ENCODE peak calls at places on chromosomes 6 and 20, in ten cellular contexts. One of them, this sample, is unnamed.

GRCh38 chr6:6962699-6963098 is 145.1 kb upstream of the RREB1 start:
- DNase-seq in nephron progenitor cell: no peak
- DNase-seq in kidney glomerular epithelial cell: no peak
- DNase-seq in astrocyte of the hippocampus: no peak
- DNase-seq in CD8-positive, alpha-beta T cell: no peak
- DNase-seq in AG04450: no peak
- DNase-seq in pulmonary artery endothelial cell: no peak
- DNase-seq in T-helper 9 cell: no peak
- DNase-seq in stimulated activated CD4-positive, alpha-beta T cell treated with anti-CD3 and anti-CD28 coated beads, Interleukin-1b, Interleukin-23, amount 100 ng/mL, for 1 hour: no peak
- DNase-seq in uterus: no peak
- DNase-seq in this sample: no peak

GRCh38 chr6:1311400-1312192 is at the start of gene FOXQ1:
- DNase-seq in AG04450: no peak
- DNase-seq in pulmonary artery endothelial cell: no peak
- DNase-seq in CD8-positive, alpha-beta T cell: no peak
- DNase-seq in kidney glomerular epithelial cell: peak
- DNase-seq in nephron progenitor cell: peak
- DNase-seq in astrocyte of the hippocampus: peak
- DNase-seq in stimulated activated CD4-positive, alpha-beta T cell treated with anti-CD3 and anti-CD28 coated beads, Interleukin-1b, Interleukin-23, amount 100 ng/mL, for 1 hour: no peak
- DNase-seq in uterus: no peak
- DNase-seq in T-helper 9 cell: no peak
- DNase-seq in this sample: peak

GRCh38 chr20:59669451-59669850 is 65.1 kb downstream of the PHACTR3 start:
- DNase-seq in nephron progenitor cell: no peak
- DNase-seq in astrocyte of the hippocampus: no peak
- DNase-seq in pulmonary artery endothelial cell: no peak
- DNase-seq in T-helper 9 cell: no peak
- DNase-seq in stimulated activated CD4-positive, alpha-beta T cell treated with anti-CD3 and anti-CD28 coated beads, Interleukin-1b, Interleukin-23, amount 100 ng/mL, for 1 hour: no peak
- DNase-seq in CD8-positive, alpha-beta T cell: no peak
- DNase-seq in uterus: no peak
- DNase-seq in kidney glomerular epithelial cell: no peak
- DNase-seq in AG04450: no peak
- DNase-seq in this sample: no peak

GRCh38 chr20:49831022-49831769 is 18.6 kb downstream of the SLC9A8 start:
- DNase-seq in CD8-positive, alpha-beta T cell: no peak
- DNase-seq in T-helper 9 cell: no peak
- DNase-seq in kidney glomerular epithelial cell: no peak
- DNase-seq in pulmonary artery endothelial cell: no peak
- DNase-seq in AG04450: no peak
- DNase-seq in stimulated activated CD4-positive, alpha-beta T cell treated with anti-CD3 and anti-CD28 coated beads, Interleukin-1b, Interleukin-23, amount 100 ng/mL, for 1 hour: no peak
- DNase-seq in astrocyte of the hippocampus: no peak
- DNase-seq in nephron progenitor cell: no peak
- DNase-seq in uterus: no peak
- DNase-seq in this sample: no peak

GRCh38 chr6:139334791-139335446 is 39.5 kb downstream of the CITED2 start:
- DNase-seq in nephron progenitor cell: no peak
- DNase-seq in pulmonary artery endothelial cell: peak
- DNase-seq in uterus: no peak
- DNase-seq in T-helper 9 cell: no peak
- DNase-seq in AG04450: peak
- DNase-seq in stimulated activated CD4-positive, alpha-beta T cell treated with anti-CD3 and anti-CD28 coated beads, Interleukin-1b, Interleukin-23, amount 100 ng/mL, for 1 hour: no peak
- DNase-seq in CD8-positive, alpha-beta T cell: no peak
- DNase-seq in kidney glomerular epithelial cell: peak
- DNase-seq in astrocyte of the hippocampus: peak
- DNase-seq in this sample: no peak

GRCh38 chr20:63911171-63911570 is 16.2 kb downstream of the DNAJC5 start:
- DNase-seq in stimulated activated CD4-positive, alpha-beta T cell treated with anti-CD3 and anti-CD28 coated beads, Interleukin-1b, Interleukin-23, amount 100 ng/mL, for 1 hour: no peak
- DNase-seq in nephron progenitor cell: no peak
- DNase-seq in kidney glomerular epithelial cell: no peak
- DNase-seq in T-helper 9 cell: no peak
- DNase-seq in uterus: no peak
- DNase-seq in astrocyte of the hippocampus: peak
- DNase-seq in CD8-positive, alpha-beta T cell: no peak
- DNase-seq in AG04450: no peak
- DNase-seq in pulmonary artery endothelial cell: no peak
- DNase-seq in this sample: peak

GRCh38 chr20:43914697-43915208 is at the start of gene TOX2:
- DNase-seq in stimulated activated CD4-positive, alpha-beta T cell treated with anti-CD3 and anti-CD28 coated beads, Interleukin-1b, Interleukin-23, amount 100 ng/mL, for 1 hour: no peak
- DNase-seq in AG04450: no peak
- DNase-seq in uterus: no peak
- DNase-seq in T-helper 9 cell: peak
- DNase-seq in nephron progenitor cell: peak
- DNase-seq in kidney glomerular epithelial cell: no peak
- DNase-seq in CD8-positive, alpha-beta T cell: peak
- DNase-seq in astrocyte of the hippocampus: peak
- DNase-seq in pulmonary artery endothelial cell: no peak
- DNase-seq in this sample: no peak

GRCh38 chr6:106452628-106453027 is 92.1 kb downstream of the CRYBG1 start:
- DNase-seq in kidney glomerular epithelial cell: no peak
- DNase-seq in pulmonary artery endothelial cell: no peak
- DNase-seq in stimulated activated CD4-positive, alpha-beta T cell treated with anti-CD3 and anti-CD28 coated beads, Interleukin-1b, Interleukin-23, amount 100 ng/mL, for 1 hour: no peak
- DNase-seq in nephron progenitor cell: no peak
- DNase-seq in uterus: no peak
- DNase-seq in T-helper 9 cell: no peak
- DNase-seq in AG04450: no peak
- DNase-seq in CD8-positive, alpha-beta T cell: no peak
- DNase-seq in astrocyte of the hippocampus: no peak
- DNase-seq in this sample: no peak

GRCh38 chr6:136984578-136984977 is 60.2 kb downstream of the IL20RA start:
- DNase-seq in uterus: no peak
- DNase-seq in nephron progenitor cell: no peak
- DNase-seq in kidney glomerular epithelial cell: no peak
- DNase-seq in AG04450: no peak
- DNase-seq in stimulated activated CD4-positive, alpha-beta T cell treated with anti-CD3 and anti-CD28 coated beads, Interleukin-1b, Interleukin-23, amount 100 ng/mL, for 1 hour: no peak
- DNase-seq in CD8-positive, alpha-beta T cell: no peak
- DNase-seq in pulmonary artery endothelial cell: no peak
- DNase-seq in T-helper 9 cell: no peak
- DNase-seq in astrocyte of the hippocampus: no peak
- DNase-seq in this sample: no peak

GRCh38 chr6:109318328-109318876 is 63.9 kb downstream of the CD164 start:
- DNase-seq in astrocyte of the hippocampus: no peak
- DNase-seq in kidney glomerular epithelial cell: no peak
- DNase-seq in pulmonary artery endothelial cell: no peak
- DNase-seq in uterus: no peak
- DNase-seq in nephron progenitor cell: no peak
- DNase-seq in CD8-positive, alpha-beta T cell: no peak
- DNase-seq in T-helper 9 cell: no peak
- DNase-seq in stimulated activated CD4-positive, alpha-beta T cell treated with anti-CD3 and anti-CD28 coated beads, Interleukin-1b, Interleukin-23, amount 100 ng/mL, for 1 hour: no peak
- DNase-seq in AG04450: no peak
- DNase-seq in this sample: no peak

GRCh38 chr20:4973330-4974097 is 27.8 kb downstream of the SLC23A2 start:
- DNase-seq in pulmonary artery endothelial cell: peak
- DNase-seq in kidney glomerular epithelial cell: peak
- DNase-seq in AG04450: peak
- DNase-seq in nephron progenitor cell: peak
- DNase-seq in stimulated activated CD4-positive, alpha-beta T cell treated with anti-CD3 and anti-CD28 coated beads, Interleukin-1b, Interleukin-23, amount 100 ng/mL, for 1 hour: no peak
- DNase-seq in astrocyte of the hippocampus: peak
- DNase-seq in CD8-positive, alpha-beta T cell: peak
- DNase-seq in T-helper 9 cell: no peak
- DNase-seq in uterus: peak
- DNase-seq in this sample: peak

GRCh38 chr6:158022749-158023596 is 41.3 kb downstream of the SYNJ2 start:
- DNase-seq in AG04450: no peak
- DNase-seq in astrocyte of the hippocampus: no peak
- DNase-seq in stimulated activated CD4-positive, alpha-beta T cell treated with anti-CD3 and anti-CD28 coated beads, Interleukin-1b, Interleukin-23, amount 100 ng/mL, for 1 hour: no peak
- DNase-seq in CD8-positive, alpha-beta T cell: no peak
- DNase-seq in kidney glomerular epithelial cell: no peak
- DNase-seq in nephron progenitor cell: no peak
- DNase-seq in T-helper 9 cell: no peak
- DNase-seq in pulmonary artery endothelial cell: no peak
- DNase-seq in uterus: no peak
- DNase-seq in this sample: no peak

GRCh38 chr6:45746046-45746445 is 269.6 kb downstream of the CLIC5 start:
- DNase-seq in CD8-positive, alpha-beta T cell: no peak
- DNase-seq in AG04450: peak
- DNase-seq in nephron progenitor cell: no peak
- DNase-seq in stimulated activated CD4-positive, alpha-beta T cell treated with anti-CD3 and anti-CD28 coated beads, Interleukin-1b, Interleukin-23, amount 100 ng/mL, for 1 hour: no peak
- DNase-seq in T-helper 9 cell: no peak
- DNase-seq in pulmonary artery endothelial cell: no peak
- DNase-seq in kidney glomerular epithelial cell: no peak
- DNase-seq in uterus: no peak
- DNase-seq in astrocyte of the hippocampus: peak
- DNase-seq in this sample: no peak

GRCh38 chr6:43267619-43268347 is 24.5 kb downstream of the TTBK1 start:
- DNase-seq in pulmonary artery endothelial cell: no peak
- DNase-seq in uterus: no peak
- DNase-seq in T-helper 9 cell: no peak
- DNase-seq in AG04450: no peak
- DNase-seq in nephron progenitor cell: no peak
- DNase-seq in stimulated activated CD4-positive, alpha-beta T cell treated with anti-CD3 and anti-CD28 coated beads, Interleukin-1b, Interleukin-23, amount 100 ng/mL, for 1 hour: no peak
- DNase-seq in astrocyte of the hippocampus: no peak
- DNase-seq in CD8-positive, alpha-beta T cell: no peak
- DNase-seq in kidney glomerular epithelial cell: no peak
- DNase-seq in this sample: no peak

GRCh38 chr20:50128520-50128905 is 15.6 kb upstream of the UBE2V1 start:
- DNase-seq in T-helper 9 cell: no peak
- DNase-seq in nephron progenitor cell: no peak
- DNase-seq in pulmonary artery endothelial cell: no peak
- DNase-seq in AG04450: no peak
- DNase-seq in stimulated activated CD4-positive, alpha-beta T cell treated with anti-CD3 and anti-CD28 coated beads, Interleukin-1b, Interleukin-23, amount 100 ng/mL, for 1 hour: no peak
- DNase-seq in CD8-positive, alpha-beta T cell: no peak
- DNase-seq in uterus: no peak
- DNase-seq in astrocyte of the hippocampus: no peak
- DNase-seq in kidney glomerular epithelial cell: no peak
- DNase-seq in this sample: no peak

GRCh38 chr6:1544603-1545002 is 65.1 kb upstream of the FOXC1 start:
- DNase-seq in AG04450: no peak
- DNase-seq in CD8-positive, alpha-beta T cell: no peak
- DNase-seq in kidney glomerular epithelial cell: no peak
- DNase-seq in astrocyte of the hippocampus: no peak
- DNase-seq in stimulated activated CD4-positive, alpha-beta T cell treated with anti-CD3 and anti-CD28 coated beads, Interleukin-1b, Interleukin-23, amount 100 ng/mL, for 1 hour: no peak
- DNase-seq in T-helper 9 cell: no peak
- DNase-seq in uterus: no peak
- DNase-seq in nephron progenitor cell: no peak
- DNase-seq in pulmonary artery endothelial cell: no peak
- DNase-seq in this sample: no peak

GRCh38 chr6:16273266-16273665 is 34.9 kb downstream of the GMPR start:
- DNase-seq in nephron progenitor cell: no peak
- DNase-seq in uterus: no peak
- DNase-seq in T-helper 9 cell: no peak
- DNase-seq in AG04450: peak
- DNase-seq in CD8-positive, alpha-beta T cell: no peak
- DNase-seq in astrocyte of the hippocampus: no peak
- DNase-seq in stimulated activated CD4-positive, alpha-beta T cell treated with anti-CD3 and anti-CD28 coated beads, Interleukin-1b, Interleukin-23, amount 100 ng/mL, for 1 hour: no peak
- DNase-seq in pulmonary artery endothelial cell: no peak
- DNase-seq in kidney glomerular epithelial cell: no peak
- DNase-seq in this sample: no peak

GRCh38 chr6:42387336-42387735 is 64.4 kb downstream of the TRERF1 start:
- DNase-seq in uterus: no peak
- DNase-seq in AG04450: no peak
- DNase-seq in T-helper 9 cell: no peak
- DNase-seq in kidney glomerular epithelial cell: peak
- DNase-seq in nephron progenitor cell: no peak
- DNase-seq in pulmonary artery endothelial cell: no peak
- DNase-seq in CD8-positive, alpha-beta T cell: peak
- DNase-seq in stimulated activated CD4-positive, alpha-beta T cell treated with anti-CD3 and anti-CD28 coated beads, Interleukin-1b, Interleukin-23, amount 100 ng/mL, for 1 hour: no peak
- DNase-seq in astrocyte of the hippocampus: peak
- DNase-seq in this sample: no peak

GRCh38 chr20:20821496-20822260 is 109.2 kb upstream of the RALGAPA2 start:
- DNase-seq in uterus: no peak
- DNase-seq in stimulated activated CD4-positive, alpha-beta T cell treated with anti-CD3 and anti-CD28 coated beads, Interleukin-1b, Interleukin-23, amount 100 ng/mL, for 1 hour: no peak
- DNase-seq in AG04450: no peak
- DNase-seq in nephron progenitor cell: no peak
- DNase-seq in kidney glomerular epithelial cell: no peak
- DNase-seq in T-helper 9 cell: no peak
- DNase-seq in pulmonary artery endothelial cell: no peak
- DNase-seq in CD8-positive, alpha-beta T cell: no peak
- DNase-seq in astrocyte of the hippocampus: no peak
- DNase-seq in this sample: no peak

GRCh38 chr6:106448000-106448426 is 87.5 kb downstream of the CRYBG1 start:
- DNase-seq in AG04450: no peak
- DNase-seq in CD8-positive, alpha-beta T cell: peak
- DNase-seq in kidney glomerular epithelial cell: no peak
- DNase-seq in uterus: no peak
- DNase-seq in T-helper 9 cell: no peak
- DNase-seq in nephron progenitor cell: no peak
- DNase-seq in stimulated activated CD4-positive, alpha-beta T cell treated with anti-CD3 and anti-CD28 coated beads, Interleukin-1b, Interleukin-23, amount 100 ng/mL, for 1 hour: no peak
- DNase-seq in pulmonary artery endothelial cell: no peak
- DNase-seq in astrocyte of the hippocampus: no peak
- DNase-seq in this sample: no peak

GRCh38 chr6:84549912-84550311 is 214.5 kb downstream of the TBX18 start:
- DNase-seq in pulmonary artery endothelial cell: no peak
- DNase-seq in AG04450: no peak
- DNase-seq in stimulated activated CD4-positive, alpha-beta T cell treated with anti-CD3 and anti-CD28 coated beads, Interleukin-1b, Interleukin-23, amount 100 ng/mL, for 1 hour: no peak
- DNase-seq in nephron progenitor cell: no peak
- DNase-seq in kidney glomerular epithelial cell: no peak
- DNase-seq in astrocyte of the hippocampus: no peak
- DNase-seq in T-helper 9 cell: no peak
- DNase-seq in CD8-positive, alpha-beta T cell: no peak
- DNase-seq in uterus: no peak
- DNase-seq in this sample: no peak

GRCh38 chr20:18739785-18740184 is 73.8 kb upstream of the SCP2D1 start:
- DNase-seq in pulmonary artery endothelial cell: no peak
- DNase-seq in AG04450: peak
- DNase-seq in CD8-positive, alpha-beta T cell: no peak
- DNase-seq in nephron progenitor cell: peak
- DNase-seq in stimulated activated CD4-positive, alpha-beta T cell treated with anti-CD3 and anti-CD28 coated beads, Interleukin-1b, Interleukin-23, amount 100 ng/mL, for 1 hour: no peak
- DNase-seq in T-helper 9 cell: no peak
- DNase-seq in kidney glomerular epithelial cell: no peak
- DNase-seq in uterus: peak
- DNase-seq in astrocyte of the hippocampus: peak
- DNase-seq in this sample: no peak

GRCh38 chr20:63706852-63707557 is 771 bp downstream of the ARFRP1 start:
- DNase-seq in uterus: peak
- DNase-seq in kidney glomerular epithelial cell: no peak
- DNase-seq in astrocyte of the hippocampus: peak
- DNase-seq in pulmonary artery endothelial cell: no peak
- DNase-seq in stimulated activated CD4-positive, alpha-beta T cell treated with anti-CD3 and anti-CD28 coated beads, Interleukin-1b, Interleukin-23, amount 100 ng/mL, for 1 hour: peak
- DNase-seq in T-helper 9 cell: peak
- DNase-seq in CD8-positive, alpha-beta T cell: peak
- DNase-seq in AG04450: no peak
- DNase-seq in nephron progenitor cell: peak
- DNase-seq in this sample: peak

GRCh38 chr6:14984454-14984853 is 261.4 kb upstream of the JARID2 start:
- DNase-seq in astrocyte of the hippocampus: no peak
- DNase-seq in uterus: no peak
- DNase-seq in CD8-positive, alpha-beta T cell: no peak
- DNase-seq in pulmonary artery endothelial cell: no peak
- DNase-seq in kidney glomerular epithelial cell: no peak
- DNase-seq in AG04450: no peak
- DNase-seq in stimulated activated CD4-positive, alpha-beta T cell treated with anti-CD3 and anti-CD28 coated beads, Interleukin-1b, Interleukin-23, amount 100 ng/mL, for 1 hour: no peak
- DNase-seq in T-helper 9 cell: no peak
- DNase-seq in nephron progenitor cell: no peak
- DNase-seq in this sample: no peak

GRCh38 chr6:124885171-124885570 is 77.1 kb upstream of the RNF217 start:
- DNase-seq in CD8-positive, alpha-beta T cell: no peak
- DNase-seq in AG04450: no peak
- DNase-seq in nephron progenitor cell: no peak
- DNase-seq in pulmonary artery endothelial cell: no peak
- DNase-seq in astrocyte of the hippocampus: no peak
- DNase-seq in uterus: no peak
- DNase-seq in stimulated activated CD4-positive, alpha-beta T cell treated with anti-CD3 and anti-CD28 coated beads, Interleukin-1b, Interleukin-23, amount 100 ng/mL, for 1 hour: no peak
- DNase-seq in kidney glomerular epithelial cell: no peak
- DNase-seq in T-helper 9 cell: no peak
- DNase-seq in this sample: peak